ENCODE peak calls at places on chromosome 17, in seven cellular contexts. One of them, this sample, is unnamed.

GRCh38 chr17:74566132-74566753 is 1.1 kb downstream of the CD300H start:
- DNase-seq in mesenchymal stem cell: no peak
- DNase-seq in IMR-90: no peak
- DNase-seq in H1: peak
- DNase-seq in neuronal stem cell: peak
- DNase-seq in trophoblast cell: no peak
- DNase-seq in H9: peak
- DNase-seq in this sample: peak

GRCh38 chr17:77036136-77036840 is 104.5 kb upstream of the SEC14L1 start:
- DNase-seq in H1: no peak
- DNase-seq in neuronal stem cell: no peak
- DNase-seq in mesenchymal stem cell: no peak
- DNase-seq in H9: no peak
- DNase-seq in trophoblast cell: no peak
- DNase-seq in IMR-90: no peak
- DNase-seq in this sample: no peak

GRCh38 chr17:18056214-18056613 is 17.0 kb downstream of the GID4 start:
- DNase-seq in H9: no peak
- DNase-seq in neuronal stem cell: no peak
- DNase-seq in H1: no peak
- DNase-seq in mesenchymal stem cell: no peak
- DNase-seq in trophoblast cell: no peak
- DNase-seq in IMR-90: no peak
- DNase-seq in this sample: no peak

GRCh38 chr17:31446195-31446967 is 54.9 kb downstream of the RAB11FIP4 start:
- DNase-seq in neuronal stem cell: no peak
- DNase-seq in mesenchymal stem cell: no peak
- DNase-seq in H9: no peak
- DNase-seq in trophoblast cell: no peak
- DNase-seq in H1: no peak
- DNase-seq in IMR-90: no peak
- DNase-seq in this sample: no peak

GRCh38 chr17:57357830-57358426 is 101.6 kb downstream of the MSI2 start:
- DNase-seq in mesenchymal stem cell: no peak
- DNase-seq in trophoblast cell: peak
- DNase-seq in H1: no peak
- DNase-seq in IMR-90: no peak
- DNase-seq in neuronal stem cell: no peak
- DNase-seq in H9: no peak
- DNase-seq in this sample: no peak

GRCh38 chr17:75059369-75060345 is 12.6 kb downstream of the KCTD2 start:
- DNase-seq in trophoblast cell: no peak
- DNase-seq in neuronal stem cell: no peak
- DNase-seq in IMR-90: peak
- DNase-seq in H1: no peak
- DNase-seq in mesenchymal stem cell: peak
- DNase-seq in H9: no peak
- DNase-seq in this sample: peak

GRCh38 chr17:82603981-82604448 is 44.2 kb downstream of the WDR45B start:
- DNase-seq in H1: no peak
- DNase-seq in mesenchymal stem cell: peak
- DNase-seq in IMR-90: peak
- DNase-seq in H9: no peak
- DNase-seq in neuronal stem cell: no peak
- DNase-seq in trophoblast cell: peak
- DNase-seq in this sample: no peak

GRCh38 chr17:73043686-73044581 is 48.6 kb downstream of the SLC39A11 start:
- DNase-seq in trophoblast cell: no peak
- DNase-seq in mesenchymal stem cell: no peak
- DNase-seq in neuronal stem cell: no peak
- DNase-seq in H1: no peak
- DNase-seq in H9: no peak
- DNase-seq in IMR-90: peak
- DNase-seq in this sample: no peak

GRCh38 chr17:16910341-16910740 is 61.6 kb downstream of the TNFRSF13B start:
- DNase-seq in mesenchymal stem cell: no peak
- DNase-seq in H1: peak
- DNase-seq in trophoblast cell: no peak
- DNase-seq in IMR-90: no peak
- DNase-seq in H9: peak
- DNase-seq in neuronal stem cell: no peak
- DNase-seq in this sample: no peak

GRCh38 chr17:70137451-70138230 is 31.7 kb upstream of the KCNJ2 start:
- DNase-seq in IMR-90: peak
- DNase-seq in neuronal stem cell: no peak
- DNase-seq in trophoblast cell: peak
- DNase-seq in H1: no peak
- DNase-seq in mesenchymal stem cell: peak
- DNase-seq in H9: no peak
- DNase-seq in this sample: peak

GRCh38 chr17:4665027-4665426 is 23.5 kb upstream of the ALOX15 start:
- DNase-seq in H1: no peak
- DNase-seq in mesenchymal stem cell: no peak
- DNase-seq in trophoblast cell: no peak
- DNase-seq in IMR-90: no peak
- DNase-seq in H9: no peak
- DNase-seq in neuronal stem cell: no peak
- DNase-seq in this sample: no peak

GRCh38 chr17:79586131-79586530 is 24.7 kb downstream of the RBFOX3 start:
- DNase-seq in mesenchymal stem cell: no peak
- DNase-seq in H9: no peak
- DNase-seq in H1: no peak
- DNase-seq in neuronal stem cell: no peak
- DNase-seq in trophoblast cell: no peak
- DNase-seq in IMR-90: no peak
- DNase-seq in this sample: no peak

GRCh38 chr17:79583475-79583874 is 27.4 kb downstream of the RBFOX3 start:
- DNase-seq in mesenchymal stem cell: no peak
- DNase-seq in trophoblast cell: no peak
- DNase-seq in IMR-90: no peak
- DNase-seq in H1: no peak
- DNase-seq in H9: no peak
- DNase-seq in neuronal stem cell: no peak
- DNase-seq in this sample: no peak

GRCh38 chr17:79577485-79578187 is 33.2 kb downstream of the RBFOX3 start:
- DNase-seq in trophoblast cell: no peak
- DNase-seq in H1: no peak
- DNase-seq in H9: no peak
- DNase-seq in IMR-90: no peak
- DNase-seq in mesenchymal stem cell: no peak
- DNase-seq in neuronal stem cell: no peak
- DNase-seq in this sample: no peak

GRCh38 chr17:79579074-79579800 is 31.6 kb downstream of the RBFOX3 start:
- DNase-seq in IMR-90: no peak
- DNase-seq in H9: no peak
- DNase-seq in trophoblast cell: no peak
- DNase-seq in H1: no peak
- DNase-seq in mesenchymal stem cell: no peak
- DNase-seq in neuronal stem cell: no peak
- DNase-seq in this sample: no peak

DNA sequence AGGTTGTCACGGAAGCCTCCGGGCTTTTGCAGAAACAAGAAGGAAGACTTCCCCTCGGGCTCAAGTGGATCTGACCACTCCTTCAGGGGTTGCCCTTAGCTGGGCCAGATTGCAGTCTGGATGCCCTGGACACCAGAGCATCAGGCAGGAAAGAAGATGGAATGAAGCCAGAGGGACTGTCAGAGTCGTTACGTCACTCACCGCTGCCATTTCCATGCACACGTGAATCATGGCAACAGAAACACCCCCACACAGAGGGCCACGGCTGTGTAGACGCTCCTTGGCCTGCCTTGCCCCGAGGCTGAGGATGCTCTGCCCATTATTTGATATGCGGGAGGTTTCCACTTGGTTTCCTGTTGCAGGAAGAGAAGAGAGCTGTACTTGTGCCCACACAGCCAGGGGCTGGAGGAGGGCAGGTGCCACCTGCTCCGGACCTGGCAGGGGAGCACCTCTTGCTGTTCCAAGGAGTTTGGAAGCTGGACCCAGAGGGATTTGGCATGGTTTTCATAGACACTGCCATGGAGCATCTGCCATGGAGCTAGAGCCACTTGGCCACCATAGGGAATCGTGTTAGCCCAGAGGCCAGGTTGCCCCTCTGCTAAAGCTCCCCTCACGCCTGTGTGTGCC is 29.4 kb downstream of the RBFOX3 start:
- DNase-seq in H1: no peak
- DNase-seq in trophoblast cell: no peak
- DNase-seq in IMR-90: no peak
- DNase-seq in neuronal stem cell: no peak
- DNase-seq in H9: no peak
- DNase-seq in mesenchymal stem cell: no peak
- DNase-seq in this sample: no peak
- H2AK5ac ChIP-seq in H1: no peak
- H2AK5ac ChIP-seq in trophoblast cell: no peak
- H2AK5ac ChIP-seq in IMR-90: no peak
- H2AK5ac ChIP-seq in neuronal stem cell: peak
- H2AK5ac ChIP-seq in H9: no peak
- H2AK5ac ChIP-seq in mesenchymal stem cell: no peak
- H2AK5ac ChIP-seq in this sample: no peak

DNA sequence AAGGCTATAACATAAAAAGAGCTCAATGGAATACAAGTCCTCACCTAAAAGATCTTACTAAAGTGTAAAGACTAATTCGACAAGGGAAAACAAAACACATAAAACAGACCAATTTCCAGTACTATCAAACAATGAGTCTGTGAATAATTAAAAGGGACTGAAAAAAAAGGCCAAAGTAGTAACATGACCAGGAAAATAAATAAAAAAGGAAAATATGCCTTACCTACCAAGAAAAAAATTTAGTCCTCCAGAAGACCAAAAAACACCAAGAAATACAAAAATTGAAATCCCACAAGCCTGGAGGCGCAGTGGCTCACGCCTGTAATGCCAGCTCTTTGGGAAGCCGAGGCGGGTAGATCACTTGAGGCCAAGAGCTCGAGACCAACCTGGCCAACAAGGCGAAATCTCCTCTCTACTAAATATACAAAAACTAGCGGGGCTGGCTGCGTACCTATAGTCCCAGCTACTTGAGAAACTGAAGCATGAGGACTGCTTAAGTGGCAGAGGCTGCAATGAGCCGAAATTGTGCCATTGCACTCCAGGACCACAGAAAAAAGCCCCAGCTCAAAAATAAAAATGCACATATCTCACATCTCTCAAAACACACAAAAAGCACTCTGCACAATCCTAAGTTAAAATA is 60.8 kb downstream of the TEX14 start:
- DNase-seq in H9: peak
- DNase-seq in H1: peak
- DNase-seq in mesenchymal stem cell: peak
- DNase-seq in IMR-90: no peak
- DNase-seq in neuronal stem cell: peak
- DNase-seq in trophoblast cell: peak
- DNase-seq in this sample: peak
- H2BK5ac ChIP-seq in H9: no peak
- H2BK5ac ChIP-seq in H1: no peak
- H2BK5ac ChIP-seq in mesenchymal stem cell: no peak
- H2BK5ac ChIP-seq in IMR-90: no peak
- H2BK5ac ChIP-seq in neuronal stem cell: no peak
- H2BK5ac ChIP-seq in trophoblast cell: no peak
- H2BK5ac ChIP-seq in this sample: no peak

DNA sequence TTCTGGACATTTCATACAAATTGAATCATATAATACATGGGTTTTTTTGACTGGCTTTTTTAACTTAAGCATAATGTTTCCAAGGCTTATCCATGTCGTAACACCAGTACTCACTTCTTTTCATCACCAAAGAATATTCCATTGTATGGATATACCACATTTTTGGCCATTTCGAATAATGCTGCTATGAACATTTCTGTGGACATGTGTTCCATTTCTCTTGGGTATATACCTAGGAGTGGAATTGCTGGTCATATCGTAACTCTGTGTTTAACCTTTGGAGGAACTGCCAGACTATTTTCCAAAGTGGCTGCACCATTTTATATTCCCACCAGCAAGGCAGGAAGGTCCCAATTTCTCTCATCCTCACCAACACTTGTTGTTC is 46.0 kb upstream of the WSB1 start:
- DNase-seq in mesenchymal stem cell: no peak
- DNase-seq in H1: no peak
- DNase-seq in neuronal stem cell: no peak
- DNase-seq in trophoblast cell: no peak
- DNase-seq in IMR-90: no peak
- DNase-seq in H9: no peak
- DNase-seq in this sample: no peak
- H2AK5ac ChIP-seq in mesenchymal stem cell: no peak
- H2AK5ac ChIP-seq in H1: no peak
- H2AK5ac ChIP-seq in neuronal stem cell: no peak
- H2AK5ac ChIP-seq in trophoblast cell: no peak
- H2AK5ac ChIP-seq in IMR-90: no peak
- H2AK5ac ChIP-seq in H9: no peak
- H2AK5ac ChIP-seq in this sample: no peak

DNA sequence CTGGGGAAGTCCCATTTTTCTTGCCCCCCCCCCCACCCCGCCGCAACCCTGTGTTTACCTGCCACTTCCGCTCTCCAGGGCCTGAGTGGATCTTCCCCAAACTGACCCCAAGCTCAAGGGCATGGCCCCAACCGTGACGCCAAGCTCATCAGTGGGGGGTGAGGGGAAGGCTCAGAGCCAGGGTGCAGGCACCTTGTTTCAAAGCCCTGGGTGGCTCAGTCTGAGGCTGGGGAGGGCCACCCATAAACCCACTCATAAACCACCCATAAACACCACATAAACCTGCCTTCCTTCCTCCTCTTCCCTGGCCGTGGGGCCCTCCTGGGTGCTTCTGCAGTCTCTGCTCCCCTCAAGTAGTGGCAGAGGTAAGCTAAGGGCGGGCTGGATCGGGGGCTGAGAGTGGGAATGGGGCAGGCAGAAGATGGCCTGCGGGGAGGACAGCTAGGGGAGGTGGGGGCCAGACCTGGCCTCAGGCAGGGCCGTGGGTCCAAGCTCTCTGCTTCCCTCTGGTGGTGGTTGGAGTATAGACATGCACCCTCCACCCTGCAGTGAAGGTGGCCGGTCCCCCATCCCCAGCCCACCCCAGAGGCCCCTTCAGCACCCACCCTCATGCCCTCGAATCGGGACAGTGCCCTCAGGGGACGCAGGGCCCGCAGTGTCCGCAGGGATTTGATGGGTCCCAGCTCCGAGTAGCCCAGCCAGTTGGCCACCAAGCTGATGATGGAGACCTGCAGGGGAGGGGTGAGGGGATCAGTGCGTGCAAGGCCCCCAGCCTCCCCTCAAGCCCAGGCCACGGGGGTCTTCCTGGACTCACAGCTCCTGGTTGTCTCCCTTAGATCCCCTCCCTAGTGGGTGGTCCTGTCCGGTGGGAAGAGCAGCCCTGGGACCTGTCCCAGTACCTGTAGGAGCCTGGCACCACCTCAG is 14.6 kb upstream of the CD79B start:
- DNase-seq in H9: peak
- DNase-seq in trophoblast cell: no peak
- DNase-seq in mesenchymal stem cell: peak
- DNase-seq in neuronal stem cell: peak
- DNase-seq in IMR-90: peak
- DNase-seq in H1: peak
- DNase-seq in this sample: peak
- H2BK5ac ChIP-seq in H9: no peak
- H2BK5ac ChIP-seq in trophoblast cell: no peak
- H2BK5ac ChIP-seq in mesenchymal stem cell: no peak
- H2BK5ac ChIP-seq in neuronal stem cell: no peak
- H2BK5ac ChIP-seq in IMR-90: no peak
- H2BK5ac ChIP-seq in H1: no peak
- H2BK5ac ChIP-seq in this sample: no peak

This sample was measured in mesendoderm.